ENCODE peak calls at places on chromosomes 1 and 21, in eight cellular contexts. P, F, Z, G, H, O, W and I are unnamed samples.

GRCh38 chr1:183783342-183783741 is 21.6 kb upstream of the RGL1 start:
- DNase-seq in W (no peak), G (no peak), Z (no peak), H (peak; percentile 51), O (no peak), F (no peak), P (peak; percentile 44), I (no peak)

GRCh38 chr1:178490967-178491366 is 5.8 kb downstream of the CLEC20A start:
- DNase-seq in W (no peak), P (no peak), H (no peak), G (no peak), F (no peak), O (no peak), Z (no peak), I (no peak)

GRCh38 chr21:33101300-33102005 is 31.5 kb downstream of the OLIG1 start:
- DNase-seq in G (no peak), F (no peak), P (no peak), H (no peak), Z (no peak), O (no peak), W (no peak), I (no peak)

GRCh38 chr1:193451606-193452005 is 265.2 kb upstream of the B3GALT2 start:
- DNase-seq in O (no peak), W (no peak), G (no peak), Z (no peak), P (no peak), F (no peak), H (no peak), I (no peak)

GRCh38 chr21:42062543-42063022 is 8.5 kb upstream of the UMODL1 start:
- DNase-seq in W (no peak), H (no peak), P (no peak), G (no peak), O (no peak), F (no peak), Z (no peak), I (peak; percentile 61)

GRCh38 chr1:42167611-42168396 is 3.3 kb upstream of the GUCA2A start:
- DNase-seq in G (no peak), W (no peak), O (no peak), Z (no peak), F (no peak), P (no peak), H (no peak), I (no peak)

GRCh38 chr21:31397939-31398338 is 53.9 kb upstream of the TIAM1 start:
- DNase-seq in H (no peak), W (no peak), O (no peak), F (no peak), Z (no peak), P (no peak), G (no peak), I (no peak)

GRCh38 chr21:32884062-32884461 is 112.5 kb upstream of the PAXBP1 start:
- DNase-seq in Z (no peak), W (no peak), P (no peak), F (no peak), H (no peak), G (no peak), O (no peak), I (no peak)

GRCh38 chr1:235940282-235940681 is 73.6 kb upstream of the LYST start:
- DNase-seq in F (no peak), Z (no peak), H (no peak), G (no peak), W (no peak), P (no peak), O (no peak), I (no peak)

GRCh38 chr21:43345746-43346409 is 81.1 kb downstream of the SIK1 start:
- DNase-seq in H (peak; percentile 76), W (no peak), Z (peak; percentile 66), O (peak; percentile 62), G (peak; percentile 34), F (no peak), P (peak; percentile 93), I (no peak)

GRCh38 chr1:1421147-1421906 is at the start of gene ANKRD65:
- DNase-seq in F (peak; percentile 69), Z (peak; percentile 74), W (peak; percentile 85), O (no peak), P (no peak), G (no peak), H (no peak), I (no peak)

GRCh38 chr1:154952664-154953063 is 3.2 kb downstream of the PBXIP1 start:
- DNase-seq in H (no peak), O (no peak), F (no peak), P (no peak), Z (no peak), G (no peak), W (no peak), I (no peak)

GRCh38 chr1:46605242-46605641 is 1.2 kb upstream of the MKNK1 start:
- DNase-seq in F (no peak), W (no peak), H (no peak), Z (no peak), O (no peak), P (no peak), G (no peak), I (no peak)

GRCh38 chr1:54275349-54275748 is 75.4 kb downstream of the MRPL37 start:
- DNase-seq in W (no peak), H (peak; percentile 86), O (peak; percentile 71), P (peak; percentile 82), F (peak; percentile 65), Z (no peak), G (peak; percentile 46), I (no peak)

GRCh38 chr21:45401916-45402900 is 2.8 kb upstream of the COL18A1 start:
- DNase-seq in F (peak; percentile 45), Z (no peak), H (no peak), O (no peak), W (no peak), G (no peak), P (peak; percentile 78), I (no peak)

GRCh38 chr1:46576564-46576963 is 25.1 kb upstream of the KNCN start:
- DNase-seq in O (no peak), Z (no peak), W (no peak), G (no peak), F (no peak), H (no peak), P (no peak), I (no peak)

GRCh38 chr1:213605732-213606131 is 382.0 kb upstream of the PROX1 start:
- DNase-seq in Z (no peak), W (no peak), O (no peak), H (no peak), F (no peak), P (no peak), G (no peak), I (no peak)

GRCh38 chr1:119808491-119808890 is 2.8 kb downstream of the REG4 start:
- DNase-seq in G (peak; percentile 5), F (no peak), Z (peak; percentile 58), O (peak; percentile 23), P (no peak), W (no peak), H (peak; percentile 63), I (no peak)

GRCh38 chr1:210633636-210634035 is 304.9 kb downstream of the HHAT start:
- DNase-seq in G (no peak), O (no peak), P (no peak), H (no peak), W (no peak), Z (no peak), F (no peak), I (no peak)

GRCh38 chr1:169133228-169133576 is 26.7 kb downstream of the ATP1B1 start:
- DNase-seq in Z (no peak), F (no peak), O (no peak), G (no peak), P (no peak), H (no peak), W (no peak), I (no peak)

GRCh38 chr1:165717918-165718515 is 19.7 kb upstream of the ALDH9A1 start:
- DNase-seq in W (peak; percentile 31), F (no peak), Z (peak; percentile 52), P (peak; percentile 81), H (peak; percentile 68), G (peak; percentile 66), O (peak; percentile 60), I (no peak)

GRCh38 chr1:27099154-27099903 is 55.6 kb downstream of the SLC9A1 start:
- DNase-seq in F (no peak), P (peak; percentile 83), W (no peak), G (peak; percentile 90), Z (peak; percentile 74), O (peak; percentile 82), H (peak; percentile 88), I (no peak)

GRCh38 chr1:32549601-32550000 is 10.4 kb downstream of the ZBTB8A start:
- DNase-seq in O (no peak), G (no peak), F (no peak), H (no peak), W (no peak), Z (no peak), P (no peak), I (no peak)

GRCh38 chr1:231460614-231461013 is 38.5 kb upstream of the EGLN1 start:
- DNase-seq in P (peak; percentile 18), Z (peak; percentile 72), F (no peak), G (no peak), O (no peak), H (peak; percentile 12), W (no peak), I (peak; percentile 35)

GRCh38 chr1:1895456-1896333 is 4.8 kb upstream of the GNB1 start:
- DNase-seq in H (no peak), Z (no peak), G (no peak), P (no peak), F (no peak), W (no peak), O (no peak), I (no peak)

GRCh38 chr1:206503591-206504362 is 3.6 kb upstream of the RASSF5 start:
- DNase-seq in Z (peak; percentile 97), H (peak; percentile 98), W (no peak), F (peak; percentile 48), G (peak; percentile 98), P (peak; percentile 94), O (peak; percentile 89), I (no peak)

GRCh38 chr1:58003059-58003458 is 543.5 kb downstream of the OMA1 start:
- DNase-seq in P (no peak), F (no peak), G (no peak), O (no peak), Z (no peak), H (no peak), W (no peak), I (no peak)

GRCh38 chr1:27555700-27556424 is 48.1 kb downstream of the AHDC1 start:
- DNase-seq in H (peak; percentile 60), P (peak; percentile 83), F (no peak), Z (no peak), W (peak; percentile 26), O (no peak), G (no peak), I (no peak)